ENCODE peak calls at places on chromosomes 4 and X, in seven cellular contexts. R is cardiac fibroblast, E is WTC11, X is epithelial cell of esophagus, S is mesothelial cell of epicardium, L is uterus, B is endodermal cell. K is an unnamed sample.

GRCh38 chr4:94135701-94136100 is 72.0 kb upstream of the SMARCAD1 start:
- DNase-seq in R (no peak), E (no peak), X (no peak), S (no peak), L (no peak), B (no peak), K (no peak)

GRCh38 chrX:77742788-77743476 is 43.1 kb downstream of the ATRX start:
- DNase-seq in R (no peak), E (no peak), X (no peak), S (no peak), L (no peak), B (no peak), K (no peak)

GRCh38 chr4:140237616-140238352 is 83.8 kb upstream of the MAML3 start:
- DNase-seq in R (peak), E (peak), X (peak), S (peak), L (peak), B (peak), K (peak)

GRCh38 chr4:17773125-17773698 is 8.2 kb downstream of the FAM184B start:
- DNase-seq in R (no peak), E (no peak), X (no peak), S (no peak), L (no peak), B (no peak), K (no peak)

GRCh38 chr4:8463811-8464210 is 23.2 kb downstream of the TRMT44 start:
- DNase-seq in R (no peak), E (no peak), X (no peak), S (no peak), L (no peak), B (no peak), K (no peak)

GRCh38 chrX:69155786-69156520 is 9.3 kb downstream of the PJA1 start:
- DNase-seq in R (no peak), E (no peak), X (no peak), S (no peak), L (no peak), B (no peak), K (no peak)

GRCh38 chr4:142801966-142802365 is 44.1 kb downstream of the INPP4B start:
- DNase-seq in R (no peak), E (no peak), X (peak), S (no peak), L (no peak), B (no peak), K (peak)

GRCh38 chrX:34619920-34620319 is 37.2 kb downstream of the TMEM47 start:
- DNase-seq in R (no peak), E (no peak), X (no peak), S (no peak), L (no peak), B (no peak), K (no peak)

GRCh38 chr4:1050486-1051213 is 39.2 kb downstream of the FGFRL1 start:
- DNase-seq in R (no peak), E (peak), X (no peak), S (no peak), L (peak), B (peak), K (no peak)

GRCh38 chr4:74555231-74555630 is 110.3 kb downstream of the AREG start:
- DNase-seq in R (peak), E (no peak), X (peak), S (no peak), L (no peak), B (no peak), K (peak)

GRCh38 chr4:185142563-185142910 is 529 bp upstream of the SLC25A4 start:
- DNase-seq in R (no peak), E (no peak), X (peak), S (no peak), L (no peak), B (no peak), K (no peak)

GRCh38 chr4:78688385-78688784 is 87.8 kb upstream of the BMP2K start:
- DNase-seq in R (peak), E (no peak), X (peak), S (no peak), L (no peak), B (no peak), K (peak)

GRCh38 chr4:52961666-52962412 is 99.7 kb downstream of the RASL11B start:
- DNase-seq in R (no peak), E (no peak), X (no peak), S (no peak), L (no peak), B (no peak), K (no peak)

GRCh38 chr4:79514637-79515320 is 106.8 kb upstream of the GK2 start:
- DNase-seq in R (no peak), E (no peak), X (no peak), S (no peak), L (no peak), B (no peak), K (no peak)

GRCh38 chr4:152564336-152564735 is 28.4 kb upstream of the FBXW7 start:
- DNase-seq in R (no peak), E (no peak), X (no peak), S (no peak), L (no peak), B (no peak), K (no peak)

GRCh38 chr4:25628441-25628840 is 27.2 kb upstream of the SLC34A2 start:
- DNase-seq in R (no peak), E (no peak), X (no peak), S (no peak), L (no peak), B (no peak), K (no peak)

GRCh38 chr4:18815779-18816173 is 794.2 kb upstream of the LCORL start:
- DNase-seq in R (no peak), E (no peak), X (no peak), S (no peak), L (no peak), B (no peak), K (peak)
- TF ChIP-seq CTCF in R (no peak), E (no peak), X (no peak), S (no peak), L (no peak), B (no peak), K (no peak)

GRCh38 chr4:77631276-77631675 is 25.7 kb downstream of the CXCL13 start:
- DNase-seq in R (no peak), E (no peak), X (no peak), S (no peak), L (no peak), B (no peak), K (no peak)
- TF ChIP-seq CTCF in R (no peak), E (no peak), X (no peak), S (no peak), L (no peak), B (no peak), K (no peak)

GRCh38 chr4:7042697-7043464 is at the start of gene TADA2B:
- DNase-seq in R (peak), E (peak), X (peak), S (peak), L (peak), B (peak), K (peak)
- TF ChIP-seq CTCF in R (peak), E (no peak), X (no peak), S (peak), L (peak), B (peak), K (peak)

GRCh38 chr4:169810325-169811323 is 52.9 kb upstream of the HPF1 start:
- DNase-seq in R (peak), E (no peak), X (peak), S (no peak), L (peak), B (peak), K (peak)
- TF ChIP-seq CTCF in R (peak), E (peak), X (peak), S (peak), L (peak), B (peak), K (peak)

DNA sequence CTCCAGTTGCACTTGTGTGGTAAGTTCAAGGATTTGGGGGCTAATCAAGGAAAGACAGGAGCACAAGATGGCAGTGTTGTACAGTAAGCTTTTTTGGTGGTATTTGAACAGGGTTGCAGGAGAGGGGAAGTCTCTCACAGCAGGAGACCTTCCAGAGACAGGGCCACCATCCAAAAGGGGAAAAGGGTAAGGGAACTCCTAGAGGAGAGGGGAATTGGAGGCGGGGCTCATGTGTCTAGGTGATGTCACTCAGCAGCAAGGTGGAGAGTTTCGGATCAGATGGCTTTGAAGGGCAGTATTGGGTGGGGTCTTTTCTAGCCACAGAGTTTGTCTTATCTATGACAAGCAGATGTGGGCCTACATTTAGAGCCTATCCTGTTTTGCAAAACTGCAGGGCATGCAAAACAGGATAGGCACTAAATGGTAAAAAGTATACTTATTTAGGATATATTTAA is 13.4 kb upstream of the RNF175 start:
- DNase-seq in R (no peak), E (peak), X (no peak), S (no peak), L (no peak), B (peak), K (peak)
- TF ChIP-seq CTCF in R (peak), E (no peak), X (no peak), S (no peak), L (no peak), B (peak), K (no peak)

GRCh38 chr4:22870847-22871246 is 178.1 kb downstream of the GBA3 start:
- DNase-seq in R (no peak), E (no peak), X (no peak), S (no peak), L (no peak), B (no peak), K (no peak)

GRCh38 chr4:22874334-22874912 is 181.7 kb downstream of the GBA3 start:
- DNase-seq in R (no peak), E (no peak), X (no peak), S (no peak), L (no peak), B (no peak), K (no peak)

GRCh38 chr4:22873899-22874298 is 181.2 kb downstream of the GBA3 start:
- DNase-seq in R (no peak), E (no peak), X (no peak), S (no peak), L (no peak), B (no peak), K (no peak)

DNA sequence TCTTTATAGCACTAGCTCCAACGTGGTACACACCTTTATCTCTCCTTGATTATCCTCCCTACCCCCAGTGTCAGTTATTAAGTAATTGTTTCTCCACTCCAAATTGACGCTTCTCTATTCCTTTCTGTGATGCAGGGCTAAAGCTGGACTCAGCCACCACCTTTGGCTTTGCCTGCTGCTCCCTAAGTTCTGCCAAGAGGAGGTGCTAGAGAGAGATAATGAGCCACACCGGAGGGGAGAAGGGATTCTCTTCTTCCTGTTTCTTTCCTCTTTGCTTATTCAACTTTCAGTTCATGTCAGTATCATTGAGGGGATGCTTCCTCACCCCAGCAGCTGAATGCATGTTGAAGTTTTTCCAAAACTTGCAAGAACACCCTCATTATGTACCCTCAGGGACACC is 176.5 kb downstream of the GBA3 start:
- DNase-seq in R (no peak), E (peak), X (no peak), S (no peak), L (no peak), B (peak), K (peak)
- TF ChIP-seq CTCF in R (no peak), E (no peak), X (no peak), S (no peak), L (no peak), B (peak), K (no peak)

DNA sequence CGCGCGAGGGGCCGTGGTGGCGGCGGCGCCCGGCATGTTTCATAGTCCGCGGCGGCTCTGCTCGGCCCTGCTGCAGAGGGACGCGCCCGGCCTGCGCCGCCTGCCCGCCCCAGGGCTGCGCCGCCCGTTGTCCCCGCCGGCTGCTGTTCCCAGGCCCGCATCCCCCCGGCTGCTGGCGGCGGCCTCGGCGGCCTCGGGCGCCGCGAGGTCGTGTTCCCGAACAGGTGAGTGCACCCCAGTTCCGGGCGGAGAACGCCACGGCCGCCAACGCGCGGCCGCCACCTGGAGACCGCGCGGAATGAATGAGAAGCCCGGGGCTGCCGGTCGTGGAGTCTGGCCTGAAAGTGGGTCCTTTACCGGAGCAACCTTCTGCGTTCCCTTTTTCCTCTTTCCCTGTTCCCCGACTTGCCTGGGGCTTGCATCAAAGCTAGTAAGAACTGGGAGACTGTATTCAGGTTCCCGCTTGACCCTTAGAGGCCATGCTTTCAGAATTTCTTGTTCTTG is 419 bp downstream of the NOCT start:
- DNase-seq in R (peak), E (no peak), X (no peak), S (no peak), L (no peak), B (peak), K (peak)
- TF ChIP-seq CTCF in R (no peak), E (no peak), X (no peak), S (no peak), L (no peak), B (no peak), K (no peak)

DNA sequence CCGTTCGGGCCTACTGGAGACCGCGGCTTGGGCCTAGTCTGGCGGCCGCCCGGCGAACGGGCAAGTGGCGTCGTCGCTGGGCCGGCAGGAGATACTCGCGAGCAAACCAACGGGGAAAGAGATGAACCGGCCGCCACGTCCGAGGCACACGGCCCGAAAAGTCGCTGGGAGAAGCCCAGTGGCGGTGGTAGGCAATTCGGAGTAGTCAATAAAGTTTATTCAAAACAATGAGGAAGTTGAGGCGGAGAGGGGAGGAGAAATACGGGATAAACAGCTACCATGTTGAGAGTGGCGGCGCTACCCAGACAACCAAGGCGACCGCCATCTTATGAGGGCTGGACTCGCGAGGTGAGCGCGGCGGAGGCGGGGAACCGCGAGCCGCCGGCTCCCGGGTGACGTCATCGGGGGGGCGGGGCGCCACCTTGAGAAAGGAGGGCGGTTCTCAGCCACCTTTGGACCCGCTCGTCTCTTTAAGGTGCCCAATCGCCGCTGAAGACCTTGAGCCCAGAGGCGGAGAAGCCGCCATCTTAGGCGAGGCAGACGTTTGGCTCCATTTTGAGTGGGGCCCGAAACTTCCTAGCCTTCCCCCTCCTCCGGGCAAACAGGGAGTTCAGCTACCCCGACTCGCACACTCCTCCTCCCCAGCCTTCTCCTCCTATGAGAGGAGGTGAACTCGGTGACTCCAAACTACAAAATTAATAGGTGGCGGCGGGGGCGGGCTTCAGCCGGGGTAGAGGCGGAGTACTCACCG is at the start of gene PHF8:
- DNase-seq in R (peak), E (peak), X (peak), S (peak), L (peak), B (peak), K (peak)
- TF ChIP-seq CTCF in R (peak), E (no peak), X (no peak), S (no peak), L (no peak), B (peak), K (no peak)

GRCh38 chr4:2963185-2964076 is at the start of the genes GRK4 and NOP14:
- DNase-seq in R (peak), E (peak), X (peak), S (peak), L (peak), B (peak), K (peak)
- TF ChIP-seq CTCF in R (no peak), E (no peak), X (no peak), S (no peak), L (peak), B (peak), K (peak)

DNA sequence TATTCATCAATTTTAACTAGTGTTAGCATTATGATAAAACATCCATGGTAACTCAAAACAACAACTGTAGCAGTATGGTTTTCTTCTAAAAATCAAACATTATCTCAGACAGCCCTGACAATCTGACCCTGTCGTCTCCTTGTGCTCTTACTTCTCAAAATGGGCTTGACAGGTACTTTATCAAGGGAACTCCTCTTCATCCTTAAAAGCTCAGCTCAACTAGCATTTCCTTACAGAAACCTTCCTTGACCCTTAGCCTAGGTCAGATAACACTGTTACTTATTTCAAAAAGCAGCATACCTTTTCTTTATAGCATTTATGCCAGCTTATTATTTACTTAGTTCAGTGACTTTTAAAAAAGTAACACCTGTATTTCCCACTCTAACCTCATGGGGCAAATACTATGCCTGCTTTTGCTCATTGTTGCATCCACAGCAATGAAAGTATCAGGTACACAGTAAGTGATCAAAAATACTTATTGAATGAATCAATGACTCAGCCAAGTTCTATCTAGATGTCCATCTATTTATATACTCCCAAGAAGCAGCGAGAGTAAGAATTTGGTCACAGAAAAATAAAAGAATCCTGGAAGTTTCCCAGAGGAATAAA is 41.9 kb downstream of the ADAMTS3 start:
- DNase-seq in R (no peak), E (no peak), X (no peak), S (no peak), L (no peak), B (no peak), K (no peak)
- TF ChIP-seq CTCF in R (no peak), E (no peak), X (peak), S (peak), L (no peak), B (peak), K (peak)